ENCODE peak calls at places on chromosome 4, in six cellular contexts. F is mesenchymal stem cell, A is H9, R is H1, N is mesendoderm, Q is IMR-90. O is an unnamed sample. For H3K4me1, the result is how much of the 10 kb centered on the place peaks cover.

GRCh38 chr4:85084371-85085170 is 118.1 kb upstream of the WDFY3 start:
- DNase-seq in N (peak), R (no peak), Q (peak), F (peak), A (no peak), O (peak)

GRCh38 chr4:87030606-87031441 is 96.0 kb downstream of the AFF1 start:
- DNase-seq in A (no peak), N (peak), Q (peak), R (no peak), F (peak), O (no peak)

GRCh38 chr4:181376058-181376457 is 867.1 kb upstream of the TENM3 start:
- DNase-seq in Q (no peak), R (no peak), F (no peak), A (no peak), N (no peak), O (no peak)

GRCh38 chr4:16289872-16290554 is 63.7 kb upstream of the TAPT1 start:
- DNase-seq in R (no peak), F (peak), A (no peak), N (peak), Q (peak), O (peak)

GRCh38 chr4:132195181-132195580 is 953.9 kb upstream of the PCDH10 start:
- DNase-seq in Q (peak), R (no peak), F (peak), N (no peak), A (no peak), O (no peak)

GRCh38 chr4:1414831-1415680 is 8.8 kb upstream of the NKX1-1 start:
- DNase-seq in F (no peak), Q (no peak), R (no peak), N (no peak), A (peak), O (no peak)

GRCh38 chr4:24923550-24923949 is 10.7 kb upstream of the CCDC149 start:
- DNase-seq in F (no peak), Q (no peak), A (no peak), N (peak), R (no peak), O (no peak)

GRCh38 chr4:40720351-40720750 is 29.4 kb upstream of the NSUN7 start:
- DNase-seq in Q (no peak), A (no peak), F (no peak), R (no peak), N (no peak), O (no peak)

GRCh38 chr4:25928956-25929336 is 14.9 kb downstream of the SMIM20 start:
- DNase-seq in Q (peak), F (no peak), N (no peak), A (no peak), R (no peak), O (no peak)

GRCh38 chr4:3253808-3254207 is 4.8 kb downstream of the MSANTD1 start:
- DNase-seq in F (no peak), A (peak), R (no peak), N (no peak), Q (no peak), O (no peak)

GRCh38 chr4:169163947-169164668 is 106.6 kb downstream of the SH3RF1 start:
- DNase-seq in F (no peak), Q (no peak), N (no peak), R (no peak), A (no peak), O (no peak)
- H3K4me1 ChIP-seq in F (under half), Q (under half), N (under half), R (under half), A (under half), O (under half)

DNA sequence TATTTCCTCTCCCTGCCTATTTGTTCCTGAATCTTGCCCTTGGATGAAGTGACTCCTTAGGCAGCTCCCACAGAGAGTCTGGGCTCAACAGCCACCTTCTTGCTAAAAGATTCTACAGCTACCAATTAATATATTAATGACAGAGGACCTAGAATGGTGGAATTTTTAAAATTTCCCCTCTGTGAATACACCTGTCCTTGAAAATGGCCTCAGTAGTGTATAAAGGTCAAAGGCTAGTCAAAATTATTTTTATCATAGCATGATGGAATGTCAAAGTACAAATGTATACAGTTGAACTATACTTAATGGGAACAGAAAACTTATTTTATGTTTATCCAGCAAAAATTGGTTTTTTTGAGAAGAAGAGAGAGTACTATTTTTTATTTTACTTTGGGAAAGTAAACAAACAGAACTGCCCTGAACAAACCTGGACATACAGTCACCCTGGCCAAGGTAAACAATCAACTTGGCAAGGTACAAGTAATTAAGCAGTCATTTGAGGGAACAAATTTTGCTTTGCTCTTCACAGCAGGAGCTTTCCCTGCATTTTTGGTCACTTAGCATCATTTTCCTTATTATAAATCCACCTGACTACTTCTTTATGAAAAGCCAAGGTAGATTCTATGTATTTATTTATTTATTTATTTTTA is 250.8 kb downstream of the INPP4B start:
- DNase-seq in A (no peak), Q (no peak), R (no peak), N (no peak), F (no peak), O (no peak)
- H2BK15ac ChIP-seq in A (no peak), Q (no peak), R (no peak), N (no peak), F (no peak), O (no peak)

GRCh38 chr4:113901994-113902787 is 77.3 kb downstream of the ARSJ start:
- DNase-seq in R (no peak), N (peak), A (no peak), F (no peak), Q (no peak), O (no peak)

GRCh38 chr4:113893546-113893945 is 85.9 kb downstream of the ARSJ start:
- DNase-seq in R (no peak), Q (peak), F (no peak), A (no peak), N (no peak), O (no peak)

GRCh38 chr4:113905301-113905700 is 74.1 kb downstream of the ARSJ start:
- DNase-seq in R (no peak), N (no peak), Q (no peak), A (no peak), F (no peak), O (no peak)

DNA sequence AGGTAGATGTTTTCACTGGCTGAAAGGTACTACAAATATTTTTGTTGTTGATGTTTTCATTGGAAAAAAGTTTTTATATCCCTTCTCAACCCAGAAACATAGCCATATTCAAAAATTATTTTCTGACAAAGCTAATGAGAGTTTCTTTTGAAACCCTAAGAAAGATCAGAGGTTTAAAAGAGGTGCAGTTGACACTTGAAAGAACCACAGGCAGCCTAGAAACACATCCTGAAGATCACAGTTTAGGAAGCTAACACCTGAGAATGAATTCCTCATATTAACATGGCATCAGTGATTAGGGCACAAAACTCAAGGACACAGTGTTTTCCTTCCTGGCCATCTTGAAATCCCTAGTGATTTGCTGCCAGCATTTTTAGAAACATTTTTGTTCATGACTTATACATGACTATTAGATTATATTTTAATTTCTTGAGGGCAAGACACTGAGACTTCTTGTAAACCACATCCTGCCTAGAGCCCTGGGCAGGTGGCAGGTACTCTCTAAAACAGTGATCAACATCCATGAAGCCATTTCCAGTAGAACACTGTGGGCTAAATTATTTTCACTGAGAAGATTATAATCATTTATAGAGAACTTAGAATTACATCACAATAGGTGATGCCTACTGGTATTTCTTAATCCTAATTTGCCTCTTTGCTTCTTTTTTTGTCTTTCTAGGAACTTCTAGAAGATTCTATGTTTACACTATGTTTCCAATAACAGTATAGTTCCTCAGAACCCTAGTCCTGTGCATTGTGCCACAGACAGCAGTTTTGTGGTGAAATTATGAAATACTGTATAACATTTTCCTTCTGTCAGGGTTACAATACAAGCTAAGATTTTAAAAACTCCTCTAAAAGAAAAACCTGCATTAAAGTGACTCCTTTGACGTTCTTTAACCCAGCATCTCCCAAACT is 79.9 kb downstream of the ARSJ start:
- DNase-seq in Q (no peak), A (no peak), R (no peak), N (no peak), F (no peak), O (no peak)
- H3K4me1 ChIP-seq in Q (under half), A (under half), R (under half), N (under half), F (under half), O (under half)

GRCh38 chr4:37568494-37568893 is 117.7 kb downstream of the RELL1 start:
- DNase-seq in N (no peak), F (no peak), R (no peak), Q (no peak), A (no peak), O (no peak)
- H2BK15ac ChIP-seq in N (no peak), F (no peak), R (no peak), Q (no peak), A (no peak), O (no peak)

DNA sequence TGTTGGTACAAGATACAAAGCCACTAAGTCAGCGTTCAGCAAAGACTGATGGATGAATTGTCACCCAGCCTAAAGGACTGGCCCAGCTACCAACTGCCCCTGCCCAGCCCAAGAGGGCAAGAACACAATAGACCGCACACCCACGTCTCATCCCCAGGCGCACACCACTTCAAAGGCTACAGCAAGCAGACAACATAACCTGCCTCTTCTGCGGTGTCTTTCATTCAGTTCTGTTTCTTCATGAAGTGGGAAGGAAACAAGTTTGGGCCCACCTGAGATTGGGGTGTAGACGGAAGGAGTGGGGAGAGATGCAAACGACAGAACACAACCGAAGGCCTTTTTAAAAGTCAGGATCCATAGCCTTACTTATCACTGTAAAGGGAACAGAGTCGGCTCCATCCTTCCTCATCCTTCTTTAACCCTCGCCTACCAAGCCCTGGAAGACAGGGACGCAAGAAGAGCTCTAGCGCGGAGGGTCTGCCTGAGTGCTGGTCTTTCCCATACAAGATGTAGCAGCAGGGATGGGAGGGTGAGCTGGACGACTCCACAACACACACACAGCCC is 691 bp downstream of the SCARB2 start:
- DNase-seq in R (no peak), Q (peak), A (no peak), N (no peak), F (peak), O (no peak)
- H3K4me1 ChIP-seq in R (under half), Q (under half), A (under half), N (under half), F (under half), O (under half)

DNA sequence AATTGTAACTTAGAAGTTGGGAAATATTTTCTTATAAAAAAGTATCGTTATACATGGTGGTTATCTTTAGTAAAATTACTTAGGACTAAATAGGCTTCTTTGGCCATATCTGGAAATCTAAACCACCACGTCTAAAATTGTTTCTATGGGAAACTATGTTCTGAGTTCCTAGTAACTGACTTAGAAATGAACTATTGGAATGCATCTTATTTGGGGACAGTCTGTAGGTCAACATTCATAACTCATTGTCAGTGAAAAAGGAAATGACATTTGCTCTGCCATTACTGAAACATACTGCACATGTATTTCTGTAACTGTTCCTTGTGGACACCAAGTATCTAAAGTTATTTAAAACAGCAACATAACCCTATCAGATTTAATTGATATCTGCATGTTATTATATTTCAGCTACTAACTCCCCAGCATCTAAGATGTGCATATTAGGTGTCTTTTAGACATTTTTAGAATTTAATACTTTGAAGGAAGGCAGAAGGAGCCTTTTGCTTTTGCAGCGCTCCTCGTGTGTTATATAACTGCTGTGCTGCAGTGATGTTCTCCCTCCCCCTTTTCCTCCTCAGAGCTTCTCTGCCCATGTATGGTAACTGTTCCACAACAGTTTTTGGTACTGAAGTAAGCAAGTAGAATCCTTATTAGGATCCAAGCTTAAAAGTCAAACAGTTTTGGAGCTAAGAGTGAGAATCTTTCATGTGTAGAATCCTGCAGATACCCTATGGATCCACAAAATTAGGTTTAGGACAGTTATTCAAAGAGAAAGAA is 37.2 kb upstream of the TMEM131L start:
- DNase-seq in A (no peak), F (no peak), Q (peak), N (no peak), R (no peak), O (no peak)
- H2BK15ac ChIP-seq in A (no peak), F (no peak), Q (no peak), N (no peak), R (no peak), O (no peak)

DNA sequence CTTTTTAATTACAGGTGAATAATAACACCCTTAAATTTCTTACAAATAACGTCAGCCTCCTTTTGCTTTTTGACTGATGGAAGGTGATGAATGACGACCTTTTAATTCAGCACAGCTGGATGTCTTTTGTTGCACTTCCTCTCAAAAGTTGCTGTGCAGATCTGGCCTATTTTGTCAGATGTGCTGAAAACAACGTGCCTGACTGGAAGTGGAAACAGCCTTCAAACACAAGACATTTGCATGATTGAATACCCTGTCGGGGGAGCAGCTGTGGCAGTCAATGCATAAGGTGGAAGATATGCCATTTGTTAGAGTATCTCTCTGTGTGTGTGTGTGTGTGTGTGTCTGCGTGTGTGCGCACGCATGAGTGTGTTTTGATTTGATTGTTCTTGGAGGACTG is 579.7 kb downstream of the SPRY1 start:
- DNase-seq in N (peak), A (no peak), Q (peak), R (no peak), F (peak), O (peak)
- H3K4me1 ChIP-seq in N (under half), A (under half), Q (under half), R (under half), F (under half), O (under half)

GRCh38 chr4:140793291-140793690 is 37.1 kb upstream of the TBC1D9 start:
- DNase-seq in Q (no peak), N (no peak), R (no peak), F (no peak), A (no peak), O (no peak)

GRCh38 chr4:140790765-140791164 is 34.6 kb upstream of the TBC1D9 start:
- DNase-seq in Q (peak), R (no peak), A (no peak), N (no peak), F (no peak), O (no peak)

GRCh38 chr4:140790171-140790570 is 34.0 kb upstream of the TBC1D9 start:
- DNase-seq in F (no peak), A (no peak), R (no peak), Q (no peak), N (no peak), O (no peak)

DNA sequence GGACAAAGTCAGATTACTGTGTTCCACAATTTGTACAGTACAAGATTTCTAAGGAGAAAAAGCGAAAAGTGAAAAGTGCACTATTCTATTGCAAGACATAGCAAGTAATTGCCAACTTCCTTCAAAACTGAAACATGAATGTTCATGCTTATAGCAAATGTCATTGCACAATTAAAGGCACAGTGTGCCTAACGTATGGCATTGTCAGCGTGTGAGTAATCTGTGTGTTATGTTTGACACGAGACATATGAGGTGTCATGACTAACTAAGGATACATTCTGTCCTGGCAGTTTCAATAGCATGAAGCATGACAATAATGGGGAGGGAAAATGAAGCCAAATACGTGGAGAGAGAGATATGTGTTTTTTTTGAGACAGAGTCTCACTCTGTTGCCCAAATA is 33.6 kb upstream of the TBC1D9 start:
- DNase-seq in R (no peak), F (peak), A (no peak), Q (peak), N (no peak), O (no peak)
- H2BK15ac ChIP-seq in R (no peak), F (no peak), A (no peak), Q (no peak), N (no peak), O (no peak)

O was measured in neuronal stem cell.